ENCODE peak calls at places on chromosomes 13 and 19, in four cellular contexts. B, X, L and I are unnamed samples.
A peak's percentile ranks its signal among the peaks of the same experiment; 100 is the strongest.

GRCh38 chr13:113122571-113123225 is at the start of gene F10:
- DNase-seq in B (peak; percentile 75), X (peak; percentile 4), L (no peak), I (no peak)

GRCh38 chr19:50432658-50433057 is at the start of gene MYBPC2:
- DNase-seq in B (peak; percentile 31), X (no peak), L (no peak), I (no peak)

GRCh38 chr13:29511980-29512379 is 83.5 kb downstream of the SLC7A1 start:
- DNase-seq in B (no peak), X (peak; percentile 69), L (peak; percentile 69), I (no peak)

GRCh38 chr13:51814825-51815650 is 11.1 kb upstream of the DHRS12 start:
- DNase-seq in B (peak; percentile 83), X (no peak), L (no peak), I (no peak)

GRCh38 chr19:44808463-44809371 is at the start of gene BCAM:
- DNase-seq in B (peak; percentile 92), X (no peak), L (peak; percentile 27), I (no peak)

GRCh38 chr13:72804301-72804700 is 22.4 kb downstream of the PIBF1 start:
- DNase-seq in B (no peak), X (no peak), L (no peak), I (no peak)

GRCh38 chr13:101449971-101450748 is 2.3 kb upstream of the ITGBL1 start:
- DNase-seq in B (no peak), X (peak; percentile 69), L (peak; percentile 95), I (peak; percentile 52)

GRCh38 chr13:37225414-37226047 is 120.1 kb upstream of the CSNK1A1L start:
- DNase-seq in B (no peak), X (peak; percentile 20), L (peak; percentile 70), I (peak; percentile 37)

GRCh38 chr19:29541473-29542253 is 15.9 kb downstream of the VSTM2B start:
- DNase-seq in B (no peak), X (no peak), L (no peak), I (no peak)

GRCh38 chr19:45785097-45785496 is 2.8 kb upstream of the DMPK start:
- DNase-seq in B (no peak), X (no peak), L (no peak), I (no peak)

GRCh38 chr19:11346104-11346940 is at the start of the genes CCDC159 and TMEM205:
- DNase-seq in B (peak; percentile 99), X (peak; percentile 95), L (peak; percentile 98), I (peak; percentile 95)

GRCh38 chr13:102011539-102011938 is 390.3 kb downstream of the FGF14 start:
- DNase-seq in B (no peak), X (no peak), L (no peak), I (no peak)

GRCh38 chr13:46324976-46325375 is 62.1 kb downstream of the RUBCNL start:
- DNase-seq in B (no peak), X (no peak), L (peak; percentile 32), I (no peak)

GRCh38 chr13:112024577-112024976 is 42.4 kb upstream of the SOX1 start:
- DNase-seq in B (no peak), X (no peak), L (no peak), I (no peak)

GRCh38 chr19:6038634-6039405 is 60.9 kb upstream of the RANBP3 start:
- DNase-seq in B (no peak), X (no peak), L (no peak), I (no peak)

GRCh38 chr13:45179428-45179827 is 21.4 kb downstream of the KCTD4 start:
- DNase-seq in B (no peak), X (no peak), L (peak; percentile 77), I (no peak)

GRCh38 chr19:46783670-46784069 is 4.7 kb downstream of the SLC1A5 start:
- DNase-seq in B (no peak), X (no peak), L (no peak), I (no peak)

GRCh38 chr19:17021793-17022590 is 4.6 kb downstream of the CPAMD8 start:
- DNase-seq in B (no peak), X (no peak), L (no peak), I (no peak)

GRCh38 chr13:51212808-51213728 is 9.1 kb upstream of the FAM124A start:
- DNase-seq in B (no peak), X (no peak), L (peak; percentile 42), I (no peak)

GRCh38 chr13:73850104-73850898 is 283.9 kb downstream of the KLF12 start:
- DNase-seq in B (no peak), X (no peak), L (no peak), I (no peak)

GRCh38 chr19:57813919-57814504 is 701 bp downstream of the ZNF552 start:
- DNase-seq in B (no peak), X (no peak), L (no peak), I (no peak)

GRCh38 chr19:57815247-57816075 is 748 bp upstream of the ZNF552 start:
- DNase-seq in B (peak; percentile 33), X (no peak), L (no peak), I (no peak)

GRCh38 chr19:57816652-57817051 is 1.9 kb upstream of the ZNF552 start:
- DNase-seq in B (peak; percentile 29), X (no peak), L (no peak), I (no peak)

GRCh38 chr19:57812201-57812600 is 2.5 kb downstream of the ZNF552 start:
- DNase-seq in B (no peak), X (no peak), L (no peak), I (no peak)

DNA sequence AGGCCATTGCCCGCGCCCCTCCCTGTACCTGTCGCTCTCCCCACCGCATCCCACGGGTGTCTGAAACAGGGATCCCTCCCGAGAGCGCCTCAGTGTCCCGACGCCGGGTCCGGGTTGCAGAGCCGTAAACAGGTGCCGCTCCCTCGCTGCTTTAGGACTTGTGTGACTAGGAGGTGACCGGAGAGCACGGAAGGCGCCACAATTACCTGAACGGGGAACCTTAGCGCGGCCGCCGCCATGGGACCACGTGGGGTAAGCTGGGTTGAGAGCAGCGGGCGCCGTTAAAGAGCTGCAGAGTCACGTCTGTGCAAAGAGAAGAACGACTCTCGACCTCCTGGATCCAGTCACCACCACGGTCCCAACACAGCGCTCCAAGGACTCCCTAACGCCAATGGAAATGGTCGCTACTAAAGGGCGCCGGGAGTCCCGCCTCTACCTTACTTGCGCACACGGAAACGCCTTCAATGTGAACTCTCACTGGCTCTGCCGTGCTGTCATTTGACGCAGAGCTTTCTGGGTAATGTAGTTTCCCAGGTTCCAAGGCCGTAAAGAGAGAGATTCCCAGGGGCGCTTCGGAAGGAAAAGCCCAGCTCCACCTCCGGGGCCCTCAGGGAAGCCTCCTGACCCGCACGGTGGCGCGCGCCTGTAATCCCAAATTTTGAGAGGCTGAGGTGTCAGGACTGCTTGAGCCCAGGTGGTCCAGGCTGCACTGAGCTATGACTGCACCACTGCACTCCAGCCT is at the start of gene ZNF552:
- DNase-seq in B (peak; percentile 91), X (peak; percentile 56), L (peak; percentile 90), I (peak; percentile 47)
- TF ChIP-seq CTCF in B (no peak), X (no peak), L (no peak), I (no peak)

GRCh38 chr19:48719263-48720171 is at the start of gene MAMSTR:
- DNase-seq in B (no peak), X (no peak), L (no peak), I (no peak)
- H3K4me3 ChIP-seq in B (no peak within 1 kb of the TSS), X (peak within 1 kb of the TSS; percentile 16), L (peak within 1 kb of the TSS; percentile 72), I (peak within 1 kb of the TSS; percentile 81)

GRCh38 chr13:87999141-87999765 is 328.1 kb downstream of the SLITRK5 start:
- DNase-seq in B (no peak), X (peak; percentile 18), L (peak; percentile 77), I (no peak)

GRCh38 chr13:88000787-88001186 is 329.6 kb downstream of the SLITRK5 start:
- DNase-seq in B (no peak), X (no peak), L (no peak), I (no peak)

GRCh38 chr13:87998081-87998480 is 326.9 kb downstream of the SLITRK5 start:
- DNase-seq in B (no peak), X (no peak), L (no peak), I (no peak)

GRCh38 chr13:88000239-88000638 is 329.1 kb downstream of the SLITRK5 start:
- DNase-seq in B (no peak), X (no peak), L (peak; percentile 6), I (no peak)

GRCh38 chr13:87999791-88000190 is 328.6 kb downstream of the SLITRK5 start:
- DNase-seq in B (no peak), X (no peak), L (no peak), I (no peak)
- TF ChIP-seq CTCF in B (no peak), X (peak; percentile 6), L (no peak), I (no peak)

GRCh38 chr19:54451997-54452396 is 3.0 kb downstream of the LENG8 start:
- DNase-seq in B (no peak), X (no peak), L (no peak), I (no peak)
- H3K4me3 ChIP-seq in B (no peak overlapping the region), X (no peak overlapping the region), L (no peak overlapping the region), I (no peak overlapping the region)

DNA sequence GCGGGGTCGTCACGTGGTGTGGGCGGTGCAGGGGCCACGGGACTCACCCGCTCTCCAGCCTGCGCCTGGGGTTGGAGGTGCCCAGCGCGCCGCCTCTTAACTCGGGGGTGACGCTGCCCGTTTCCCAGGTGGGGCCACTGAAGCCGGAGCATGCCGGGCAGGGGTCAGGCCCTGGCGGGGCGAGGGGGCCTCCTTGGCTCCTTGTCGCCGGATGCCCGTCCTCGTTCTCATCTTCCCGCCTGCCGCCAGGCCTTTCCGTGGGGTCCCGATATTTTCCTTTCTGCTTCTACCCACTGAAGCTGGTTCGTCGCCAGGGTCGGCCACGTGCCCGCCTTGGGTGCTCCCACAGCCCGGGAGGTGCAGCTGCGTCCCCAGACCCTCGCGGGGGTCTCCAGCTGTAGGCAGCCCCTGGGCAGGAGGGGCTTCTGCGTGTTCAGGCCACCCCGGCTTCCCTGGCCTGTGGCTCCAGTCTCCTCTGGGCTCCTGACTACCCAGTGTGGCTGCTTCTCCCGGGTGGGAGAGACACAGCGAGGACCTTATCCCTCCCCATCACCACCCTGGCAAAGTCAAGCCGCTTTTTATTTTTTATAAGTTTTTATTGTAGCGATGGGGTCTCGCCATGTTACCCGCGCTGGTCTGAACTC is 768 bp downstream of the FAM174C start:
- DNase-seq in B (peak; percentile 47), X (no peak), L (no peak), I (no peak)
- TF ChIP-seq CTCF in B (no peak), X (no peak), L (no peak), I (no peak)